ENCODE peak calls at places on chromosome 1, in nine cellular contexts. J is brain microvascular endothelial cell, A is endothelial cell, U is ascending aorta, O is A549, C is AG09319, Q is tibial artery, L is psoas muscle, I is Peyer's patch. K is an unnamed sample.

GRCh38 chr1:199954701-199955100 is 72.8 kb upstream of the NR5A2 start:
- DNase-seq in J (no peak), A (peak), U (no peak), O (peak), C (no peak), Q (no peak), L (no peak), I (no peak), K (no peak)

GRCh38 chr1:96291468-96291867 is 430.1 kb upstream of the PTBP2 start:
- DNase-seq in J (no peak), A (no peak), U (no peak), O (no peak), C (no peak), Q (no peak), L (no peak), I (no peak), K (no peak)

GRCh38 chr1:178361847-178362246 is 134.9 kb downstream of the CLEC20A start:
- DNase-seq in J (no peak), A (no peak), U (no peak), O (peak), C (no peak), Q (no peak), L (no peak), I (no peak), K (no peak)

GRCh38 chr1:163774390-163774789 is 452.6 kb downstream of the NUF2 start:
- DNase-seq in J (no peak), A (no peak), U (no peak), O (no peak), C (no peak), Q (no peak), L (no peak), I (no peak), K (no peak)

GRCh38 chr1:86508583-86508969 is 38.3 kb upstream of the CLCA4 start:
- DNase-seq in J (no peak), A (no peak), U (no peak), O (no peak), C (no peak), Q (no peak), L (no peak), I (no peak), K (peak)

GRCh38 chr1:64912191-64912590 is 54.2 kb downstream of the JAK1 start:
- DNase-seq in J (no peak), A (no peak), U (no peak), O (no peak), C (no peak), Q (no peak), L (no peak), I (no peak), K (no peak)

GRCh38 chr1:182784556-182785171 is 4.9 kb upstream of the NPL start:
- DNase-seq in J (peak), A (peak), U (no peak), O (peak), C (peak), Q (no peak), L (no peak), I (no peak), K (peak)

GRCh38 chr1:159929155-159930051 is 4.1 kb upstream of the TAGLN2 start:
- DNase-seq in J (no peak), A (no peak), U (no peak), O (no peak), C (no peak), Q (no peak), L (no peak), I (no peak), K (no peak)

GRCh38 chr1:169266133-169266532 is 101.5 kb downstream of the NME7 start:
- DNase-seq in J (no peak), A (no peak), U (no peak), O (no peak), C (no peak), Q (no peak), L (no peak), I (no peak), K (no peak)

GRCh38 chr1:173016409-173016808 is 34.3 kb downstream of the TNFSF18 start:
- DNase-seq in J (no peak), A (no peak), U (no peak), O (no peak), C (no peak), Q (no peak), L (no peak), I (no peak), K (no peak)

GRCh38 chr1:200659269-200659668 is 10.4 kb downstream of the DDX59 start:
- DNase-seq in J (peak), A (no peak), U (no peak), O (no peak), C (no peak), Q (no peak), L (no peak), I (no peak), K (peak)

GRCh38 chr1:166089804-166090203 is 77.0 kb downstream of the FAM78B start:
- DNase-seq in J (no peak), A (no peak), U (no peak), O (no peak), C (no peak), Q (no peak), L (no peak), I (no peak), K (no peak)

GRCh38 chr1:85607126-85607912 is 26.8 kb downstream of the CCN1 start:
- DNase-seq in J (peak), A (peak), U (no peak), O (peak), C (peak), Q (no peak), L (no peak), I (no peak), K (peak)

GRCh38 chr1:79982218-79982617 is 975.7 kb upstream of the ADGRL4 start:
- DNase-seq in J (no peak), A (peak), U (peak), O (no peak), C (peak), Q (peak), L (peak), I (no peak), K (peak)

GRCh38 chr1:155166373-155167165 is 6.5 kb downstream of the KRTCAP2 start:
- DNase-seq in J (no peak), A (peak), U (no peak), O (no peak), C (no peak), Q (no peak), L (peak), I (peak), K (no peak)

GRCh38 chr1:242623751-242624150 is 99.3 kb upstream of the PLD5 start:
- DNase-seq in J (no peak), A (no peak), U (no peak), O (no peak), C (no peak), Q (no peak), L (no peak), I (no peak), K (no peak)

GRCh38 chr1:93652335-93652949 is 29.2 kb downstream of the BCAR3 start:
- DNase-seq in J (no peak), A (no peak), U (no peak), O (no peak), C (no peak), Q (no peak), L (no peak), I (no peak), K (no peak)

GRCh38 chr1:1435094-1435903 is at the start of gene VWA1:
- DNase-seq in J (no peak), A (peak), U (no peak), O (peak), C (peak), Q (peak), L (peak), I (peak), K (no peak)

GRCh38 chr1:20717452-20718342 is at the start of gene KIF17:
- DNase-seq in J (peak), A (peak), U (peak), O (peak), C (peak), Q (peak), L (peak), I (peak), K (peak)

GRCh38 chr1:241408170-241408569 is 51.2 kb upstream of the RGS7 start:
- DNase-seq in J (peak), A (no peak), U (no peak), O (no peak), C (no peak), Q (no peak), L (no peak), I (no peak), K (peak)

DNA sequence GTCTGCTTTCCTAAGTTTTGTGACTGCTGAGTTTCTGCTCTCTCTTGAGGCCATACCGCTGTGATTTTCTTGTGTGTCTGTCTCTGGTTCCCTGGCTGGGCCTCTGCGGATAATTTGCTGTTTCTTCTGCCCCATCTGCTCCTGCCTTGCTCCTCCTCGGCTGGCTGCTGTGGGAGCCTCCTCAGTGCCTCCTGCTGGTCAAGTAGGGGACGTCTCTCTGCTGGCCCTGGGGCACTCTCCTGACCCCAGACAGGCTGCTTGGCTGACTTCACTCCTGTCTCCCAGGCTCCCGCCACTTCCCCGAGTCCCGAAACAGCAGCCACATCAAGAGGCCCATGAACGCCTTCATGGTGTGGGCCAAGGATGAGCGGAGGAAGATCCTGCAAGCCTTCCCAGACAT is 28.5 kb downstream of the ETNK2 start:
- DNase-seq in J (no peak), A (peak), U (no peak), O (no peak), C (no peak), Q (no peak), L (no peak), I (no peak), K (no peak)
- TF ChIP-seq CTCF in J (peak), A (peak), U (peak), O (peak), C (peak), Q (peak), L (peak), I (peak), K (peak)

GRCh38 chr1:41330588-41331545 is 30.4 kb upstream of the FOXO6 start:
- DNase-seq in J (no peak), A (no peak), U (no peak), O (no peak), C (no peak), Q (no peak), L (no peak), I (no peak), K (no peak)

GRCh38 chr1:41328780-41329640 is 32.2 kb upstream of the FOXO6 start:
- DNase-seq in J (no peak), A (no peak), U (no peak), O (no peak), C (no peak), Q (no peak), L (no peak), I (no peak), K (no peak)

GRCh38 chr1:41328011-41328615 is 33.1 kb upstream of the FOXO6 start:
- DNase-seq in J (no peak), A (no peak), U (no peak), O (no peak), C (no peak), Q (no peak), L (no peak), I (no peak), K (no peak)

GRCh38 chr1:41331546-41331917 is 29.7 kb upstream of the FOXO6 start:
- DNase-seq in J (no peak), A (no peak), U (no peak), O (no peak), C (no peak), Q (no peak), L (no peak), I (no peak), K (no peak)

DNA sequence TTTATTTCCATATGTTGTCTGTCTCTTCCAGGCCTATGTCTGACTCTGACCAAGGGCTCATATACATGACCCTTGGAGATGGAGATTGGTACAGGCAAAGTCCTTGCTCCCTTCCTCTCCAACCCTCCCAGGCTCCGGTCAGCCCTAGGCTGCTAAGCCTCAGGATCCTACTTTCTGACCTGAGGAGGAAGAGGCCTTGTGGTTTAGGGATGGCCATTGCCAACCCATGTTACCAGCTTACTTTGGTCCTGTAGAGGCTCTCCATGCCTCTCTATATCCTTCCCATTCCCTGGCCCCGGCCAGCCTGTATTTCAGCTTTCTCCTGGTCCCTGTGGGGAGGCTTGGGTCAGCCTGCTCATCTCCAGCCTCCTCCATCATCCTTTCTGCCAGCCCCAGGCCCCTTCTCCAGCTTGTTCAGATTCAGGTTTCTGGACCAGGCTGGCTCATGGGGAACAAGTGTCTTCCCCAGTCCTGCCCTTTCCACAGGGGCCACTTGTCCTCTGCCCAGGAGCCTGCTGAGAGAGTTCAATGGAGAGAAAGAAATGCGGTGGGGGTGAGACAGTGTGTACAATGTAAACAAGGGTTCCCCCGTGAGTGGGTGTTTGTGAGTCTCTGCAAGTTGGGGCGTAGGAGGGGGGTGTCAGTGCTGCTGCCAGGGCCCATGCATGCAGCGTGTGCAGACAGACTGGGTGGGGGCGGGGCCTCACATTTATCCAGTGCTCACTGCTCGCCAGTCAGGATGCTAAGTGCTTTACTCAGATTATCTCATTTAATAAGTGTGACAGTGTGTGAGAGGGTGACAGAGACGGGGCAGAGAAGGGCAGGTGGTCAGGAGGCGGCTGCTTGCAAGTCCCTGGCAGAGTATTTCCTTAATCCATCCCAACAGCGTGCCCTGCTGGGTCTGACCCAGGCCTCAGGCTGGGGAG is 31.3 kb upstream of the FOXO6 start:
- DNase-seq in J (no peak), A (no peak), U (no peak), O (no peak), C (no peak), Q (no peak), L (no peak), I (no peak), K (no peak)
- TF ChIP-seq CTCF in J (no peak), A (no peak), U (no peak), O (no peak), C (no peak), Q (no peak), L (no peak), I (no peak), K (no peak)

GRCh38 chr1:54537611-54538010 is 10.4 kb upstream of the ACOT11 start:
- DNase-seq in J (no peak), A (no peak), U (no peak), O (no peak), C (no peak), Q (no peak), L (no peak), I (no peak), K (no peak)
- TF ChIP-seq CTCF in J (no peak), A (no peak), U (no peak), O (no peak), C (no peak), Q (no peak), L (no peak), I (no peak), K (no peak)

GRCh38 chr1:115091582-115091981 is 2.3 kb upstream of the TSPAN2 start:
- DNase-seq in J (no peak), A (no peak), U (no peak), O (no peak), C (no peak), Q (no peak), L (no peak), I (no peak), K (no peak)
- TF ChIP-seq CTCF in J (no peak), A (no peak), U (no peak), O (no peak), C (no peak), Q (no peak), L (no peak), I (no peak), K (no peak)

GRCh38 chr1:202854787-202855186 is 34.2 kb downstream of the RABIF start:
- DNase-seq in J (no peak), A (no peak), U (no peak), O (no peak), C (no peak), Q (no peak), L (no peak), I (no peak), K (no peak)

GRCh38 chr1:202856034-202856433 is 32.9 kb downstream of the RABIF start:
- DNase-seq in J (no peak), A (no peak), U (no peak), O (no peak), C (no peak), Q (no peak), L (no peak), I (no peak), K (no peak)

GRCh38 chr1:202848191-202848542 is 37.4 kb downstream of the PCAT6 start:
- DNase-seq in J (no peak), A (no peak), U (no peak), O (no peak), C (no peak), Q (no peak), L (no peak), I (no peak), K (no peak)

GRCh38 chr1:202850593-202851362 is 38.2 kb downstream of the RABIF start:
- DNase-seq in J (no peak), A (no peak), U (no peak), O (no peak), C (no peak), Q (peak), L (peak), I (no peak), K (no peak)

DNA sequence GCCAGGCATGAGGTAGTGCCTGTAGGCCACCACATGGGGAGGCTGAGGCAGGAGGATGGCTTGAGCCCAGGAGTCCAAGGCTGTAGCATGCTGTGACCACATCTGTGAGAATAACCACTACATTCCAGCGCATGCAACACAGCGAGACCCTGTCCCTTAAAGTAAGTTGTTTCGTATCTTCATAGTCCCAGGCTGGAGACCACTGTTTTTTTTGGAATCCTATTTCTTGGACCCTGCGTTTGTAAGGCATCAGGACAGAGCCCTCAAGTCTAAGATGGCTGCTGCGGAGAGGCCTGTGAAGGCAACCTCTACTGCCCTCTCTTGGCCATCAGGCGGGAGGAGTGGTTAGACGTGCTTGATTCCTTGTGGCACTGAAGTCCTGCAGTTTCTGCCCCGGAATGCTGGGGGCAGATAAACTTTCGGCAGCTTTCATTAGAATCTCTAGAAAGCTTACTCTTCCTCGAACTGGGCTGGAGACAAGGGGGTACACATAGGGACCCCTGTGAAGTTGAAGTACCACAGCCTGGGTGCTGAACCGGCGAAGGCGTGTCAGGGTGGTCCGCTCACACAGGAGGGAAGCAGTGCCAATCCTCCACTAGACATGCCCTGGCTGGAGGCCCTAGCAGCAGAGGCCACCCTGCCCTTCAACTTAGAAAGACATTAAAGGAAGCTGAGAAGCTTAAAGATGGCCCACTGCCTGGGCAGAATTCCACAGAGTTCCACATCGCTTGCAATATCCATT is 36.6 kb downstream of the RABIF start:
- DNase-seq in J (peak), A (peak), U (no peak), O (peak), C (no peak), Q (no peak), L (no peak), I (no peak), K (peak)
- TF ChIP-seq CTCF in J (peak), A (peak), U (no peak), O (peak), C (peak), Q (no peak), L (no peak), I (peak), K (peak)

GRCh38 chr1:44237721-44238457 is 24.6 kb downstream of the DMAP1 start:
- DNase-seq in J (peak), A (peak), U (peak), O (no peak), C (no peak), Q (peak), L (no peak), I (peak), K (peak)
- TF ChIP-seq CTCF in J (peak), A (peak), U (peak), O (no peak), C (peak), Q (peak), L (peak), I (peak), K (peak)

GRCh38 chr1:14605945-14606344 is 7.5 kb downstream of the KAZN start:
- DNase-seq in J (no peak), A (no peak), U (no peak), O (no peak), C (no peak), Q (no peak), L (no peak), I (no peak), K (no peak)

GRCh38 chr1:14606632-14607031 is 8.1 kb downstream of the KAZN start:
- DNase-seq in J (no peak), A (no peak), U (no peak), O (no peak), C (no peak), Q (no peak), L (no peak), I (no peak), K (no peak)

GRCh38 chr1:14607295-14607694 is 8.8 kb downstream of the KAZN start:
- DNase-seq in J (no peak), A (no peak), U (no peak), O (no peak), C (no peak), Q (no peak), L (no peak), I (no peak), K (no peak)

GRCh38 chr1:14611792-14612191 is 13.3 kb downstream of the KAZN start:
- DNase-seq in J (no peak), A (no peak), U (no peak), O (no peak), C (no peak), Q (no peak), L (no peak), I (no peak), K (no peak)

GRCh38 chr1:14608308-14608707 is 9.8 kb downstream of the KAZN start:
- DNase-seq in J (no peak), A (no peak), U (no peak), O (no peak), C (no peak), Q (no peak), L (no peak), I (no peak), K (no peak)
- TF ChIP-seq CTCF in J (no peak), A (peak), U (no peak), O (peak), C (no peak), Q (no peak), L (no peak), I (no peak), K (peak)

GRCh38 chr1:231091853-231092301 is 51.8 kb upstream of the FAM89A start:
- DNase-seq in J (peak), A (peak), U (no peak), O (peak), C (peak), Q (no peak), L (no peak), I (no peak), K (no peak)
- TF ChIP-seq CTCF in J (peak), A (peak), U (peak), O (peak), C (peak), Q (no peak), L (peak), I (peak), K (peak)

K was measured in HFFc6.